ENCODE peak calls at places on chromosome 9, in nine cellular contexts. One of them, this sample, is unnamed.

GRCh38 chr9:90423661-90424193 is 218.9 kb downstream of the DIRAS2 start:
- DNase-seq in NCI-H1092: no peak
- DNase-seq in heart right ventricle: no peak
- DNase-seq in frontal cortex: no peak
- DNase-seq in type B pancreatic cell: no peak
- DNase-seq in stimulated activated CD4-positive, alpha-beta T cell treated with anti-CD3 and anti-CD28 coated beads, TNF-alpha, amount 100 ng/mL, for 1 hour: no peak
- DNase-seq in GM03348: no peak
- DNase-seq in A172: peak; percentile 26
- DNase-seq in T-helper 1 cell: no peak
- DNase-seq in this sample: no peak

GRCh38 chr9:98708103-98708932 is 417 bp downstream of the GABBR2 start:
- DNase-seq in NCI-H1092: no peak
- DNase-seq in heart right ventricle: no peak
- DNase-seq in frontal cortex: peak; percentile 41
- DNase-seq in type B pancreatic cell: no peak
- DNase-seq in stimulated activated CD4-positive, alpha-beta T cell treated with anti-CD3 and anti-CD28 coated beads, TNF-alpha, amount 100 ng/mL, for 1 hour: no peak
- DNase-seq in GM03348: peak; percentile 25
- DNase-seq in A172: no peak
- DNase-seq in T-helper 1 cell: no peak
- DNase-seq in this sample: no peak

GRCh38 chr9:121285835-121286687 is 18.1 kb downstream of the GSN start:
- DNase-seq in NCI-H1092: no peak
- DNase-seq in heart right ventricle: peak; percentile 82
- DNase-seq in frontal cortex: no peak
- DNase-seq in type B pancreatic cell: no peak
- DNase-seq in stimulated activated CD4-positive, alpha-beta T cell treated with anti-CD3 and anti-CD28 coated beads, TNF-alpha, amount 100 ng/mL, for 1 hour: no peak
- DNase-seq in GM03348: peak; percentile 48
- DNase-seq in A172: peak; percentile 88
- DNase-seq in T-helper 1 cell: no peak
- DNase-seq in this sample: no peak

GRCh38 chr9:108180511-108180910 is 675.3 kb downstream of the ACTL7B start:
- DNase-seq in NCI-H1092: no peak
- DNase-seq in heart right ventricle: no peak
- DNase-seq in frontal cortex: no peak
- DNase-seq in type B pancreatic cell: no peak
- DNase-seq in stimulated activated CD4-positive, alpha-beta T cell treated with anti-CD3 and anti-CD28 coated beads, TNF-alpha, amount 100 ng/mL, for 1 hour: no peak
- DNase-seq in GM03348: no peak
- DNase-seq in A172: no peak
- DNase-seq in T-helper 1 cell: no peak
- DNase-seq in this sample: no peak

GRCh38 chr9:134570151-134570621 is 71.4 kb upstream of the COL5A1 start:
- DNase-seq in NCI-H1092: peak; percentile 53
- DNase-seq in heart right ventricle: peak; percentile 2
- DNase-seq in frontal cortex: no peak
- DNase-seq in type B pancreatic cell: peak; percentile 51
- DNase-seq in stimulated activated CD4-positive, alpha-beta T cell treated with anti-CD3 and anti-CD28 coated beads, TNF-alpha, amount 100 ng/mL, for 1 hour: no peak
- DNase-seq in GM03348: no peak
- DNase-seq in A172: no peak
- DNase-seq in T-helper 1 cell: no peak
- DNase-seq in this sample: no peak

GRCh38 chr9:16864741-16865434 is 5.6 kb downstream of the BNC2 start:
- DNase-seq in NCI-H1092: no peak
- DNase-seq in heart right ventricle: no peak
- DNase-seq in frontal cortex: no peak
- DNase-seq in type B pancreatic cell: no peak
- DNase-seq in stimulated activated CD4-positive, alpha-beta T cell treated with anti-CD3 and anti-CD28 coated beads, TNF-alpha, amount 100 ng/mL, for 1 hour: no peak
- DNase-seq in GM03348: peak; percentile 42
- DNase-seq in A172: no peak
- DNase-seq in T-helper 1 cell: no peak
- DNase-seq in this sample: no peak

GRCh38 chr9:87516222-87516930 is 18.7 kb downstream of the DAPK1 start:
- DNase-seq in NCI-H1092: no peak
- DNase-seq in heart right ventricle: peak; percentile 53
- DNase-seq in frontal cortex: no peak
- DNase-seq in type B pancreatic cell: no peak
- DNase-seq in stimulated activated CD4-positive, alpha-beta T cell treated with anti-CD3 and anti-CD28 coated beads, TNF-alpha, amount 100 ng/mL, for 1 hour: no peak
- DNase-seq in GM03348: no peak
- DNase-seq in A172: peak; percentile 85
- DNase-seq in T-helper 1 cell: no peak
- DNase-seq in this sample: no peak

GRCh38 chr9:36991516-36992134 is 42.4 kb downstream of the PAX5 start:
- DNase-seq in NCI-H1092: peak; percentile 28
- DNase-seq in heart right ventricle: no peak
- DNase-seq in frontal cortex: no peak
- DNase-seq in type B pancreatic cell: no peak
- DNase-seq in stimulated activated CD4-positive, alpha-beta T cell treated with anti-CD3 and anti-CD28 coated beads, TNF-alpha, amount 100 ng/mL, for 1 hour: peak; percentile 22
- DNase-seq in GM03348: no peak
- DNase-seq in A172: no peak
- DNase-seq in T-helper 1 cell: no peak
- DNase-seq in this sample: no peak

GRCh38 chr9:29203216-29203930 is 1630.1 kb upstream of the C9orf72 start:
- DNase-seq in NCI-H1092: no peak
- DNase-seq in heart right ventricle: no peak
- DNase-seq in frontal cortex: no peak
- DNase-seq in type B pancreatic cell: no peak
- DNase-seq in stimulated activated CD4-positive, alpha-beta T cell treated with anti-CD3 and anti-CD28 coated beads, TNF-alpha, amount 100 ng/mL, for 1 hour: no peak
- DNase-seq in GM03348: no peak
- DNase-seq in A172: no peak
- DNase-seq in T-helper 1 cell: no peak
- DNase-seq in this sample: no peak

GRCh38 chr9:88652876-88653275 is 117.9 kb downstream of the NXNL2 start:
- DNase-seq in NCI-H1092: no peak
- DNase-seq in heart right ventricle: no peak
- DNase-seq in frontal cortex: no peak
- DNase-seq in type B pancreatic cell: no peak
- DNase-seq in stimulated activated CD4-positive, alpha-beta T cell treated with anti-CD3 and anti-CD28 coated beads, TNF-alpha, amount 100 ng/mL, for 1 hour: no peak
- DNase-seq in GM03348: no peak
- DNase-seq in A172: no peak
- DNase-seq in T-helper 1 cell: no peak
- DNase-seq in this sample: no peak

GRCh38 chr9:110923601-110924000 is 114.7 kb downstream of the LPAR1 start:
- DNase-seq in NCI-H1092: no peak
- DNase-seq in heart right ventricle: no peak
- DNase-seq in frontal cortex: no peak
- DNase-seq in type B pancreatic cell: no peak
- DNase-seq in stimulated activated CD4-positive, alpha-beta T cell treated with anti-CD3 and anti-CD28 coated beads, TNF-alpha, amount 100 ng/mL, for 1 hour: no peak
- DNase-seq in GM03348: no peak
- DNase-seq in A172: no peak
- DNase-seq in T-helper 1 cell: no peak
- DNase-seq in this sample: no peak

GRCh38 chr9:79592736-79593493 is 21.1 kb downstream of the TLE4 start:
- DNase-seq in NCI-H1092: no peak
- DNase-seq in heart right ventricle: no peak
- DNase-seq in frontal cortex: no peak
- DNase-seq in type B pancreatic cell: no peak
- DNase-seq in stimulated activated CD4-positive, alpha-beta T cell treated with anti-CD3 and anti-CD28 coated beads, TNF-alpha, amount 100 ng/mL, for 1 hour: no peak
- DNase-seq in GM03348: no peak
- DNase-seq in A172: no peak
- DNase-seq in T-helper 1 cell: no peak
- DNase-seq in this sample: no peak

GRCh38 chr9:14296462-14296861 is 17.5 kb downstream of the NFIB start:
- DNase-seq in NCI-H1092: no peak
- DNase-seq in heart right ventricle: peak; percentile 42
- DNase-seq in frontal cortex: no peak
- DNase-seq in type B pancreatic cell: no peak
- DNase-seq in stimulated activated CD4-positive, alpha-beta T cell treated with anti-CD3 and anti-CD28 coated beads, TNF-alpha, amount 100 ng/mL, for 1 hour: no peak
- DNase-seq in GM03348: no peak
- DNase-seq in A172: no peak
- DNase-seq in T-helper 1 cell: no peak
- DNase-seq in this sample: no peak

GRCh38 chr9:89477811-89478583 is 19.9 kb downstream of the SEMA4D start:
- DNase-seq in NCI-H1092: no peak
- DNase-seq in heart right ventricle: peak; percentile 51
- DNase-seq in frontal cortex: no peak
- DNase-seq in type B pancreatic cell: no peak
- DNase-seq in stimulated activated CD4-positive, alpha-beta T cell treated with anti-CD3 and anti-CD28 coated beads, TNF-alpha, amount 100 ng/mL, for 1 hour: no peak
- DNase-seq in GM03348: no peak
- DNase-seq in A172: peak; percentile 93
- DNase-seq in T-helper 1 cell: no peak
- DNase-seq in this sample: no peak

GRCh38 chr9:129007035-129007765 is 20.9 kb downstream of the SH3GLB2 start:
- DNase-seq in NCI-H1092: no peak
- DNase-seq in heart right ventricle: peak; percentile 53
- DNase-seq in frontal cortex: no peak
- DNase-seq in type B pancreatic cell: no peak
- DNase-seq in stimulated activated CD4-positive, alpha-beta T cell treated with anti-CD3 and anti-CD28 coated beads, TNF-alpha, amount 100 ng/mL, for 1 hour: no peak
- DNase-seq in GM03348: no peak
- DNase-seq in A172: no peak
- DNase-seq in T-helper 1 cell: no peak
- DNase-seq in this sample: no peak

GRCh38 chr9:125758986-125759811 is 12.0 kb downstream of the PBX3 start:
- DNase-seq in NCI-H1092: no peak
- DNase-seq in heart right ventricle: no peak
- DNase-seq in frontal cortex: peak; percentile 45
- DNase-seq in type B pancreatic cell: no peak
- DNase-seq in stimulated activated CD4-positive, alpha-beta T cell treated with anti-CD3 and anti-CD28 coated beads, TNF-alpha, amount 100 ng/mL, for 1 hour: no peak
- DNase-seq in GM03348: peak; percentile 29
- DNase-seq in A172: no peak
- DNase-seq in T-helper 1 cell: no peak
- DNase-seq in this sample: no peak

GRCh38 chr9:117414906-117415583 is at the start of gene ASTN2:
- DNase-seq in NCI-H1092: no peak
- DNase-seq in heart right ventricle: no peak
- DNase-seq in frontal cortex: peak; percentile 77
- DNase-seq in type B pancreatic cell: no peak
- DNase-seq in stimulated activated CD4-positive, alpha-beta T cell treated with anti-CD3 and anti-CD28 coated beads, TNF-alpha, amount 100 ng/mL, for 1 hour: no peak
- DNase-seq in GM03348: peak; percentile 7
- DNase-seq in A172: no peak
- DNase-seq in T-helper 1 cell: no peak
- DNase-seq in this sample: no peak

GRCh38 chr9:95366731-95367325 is 49.3 kb upstream of the FANCC start:
- DNase-seq in NCI-H1092: no peak
- DNase-seq in heart right ventricle: no peak
- DNase-seq in frontal cortex: no peak
- DNase-seq in type B pancreatic cell: no peak
- DNase-seq in stimulated activated CD4-positive, alpha-beta T cell treated with anti-CD3 and anti-CD28 coated beads, TNF-alpha, amount 100 ng/mL, for 1 hour: no peak
- DNase-seq in GM03348: no peak
- DNase-seq in A172: no peak
- DNase-seq in T-helper 1 cell: no peak
- DNase-seq in this sample: no peak

This sample was measured in central memory CD8-positive, alpha-beta T cell.